ENCODE peak calls at places on chromosome 4, in six cellular contexts. R is H9; Q is brain microvascular endothelial cell; J is heart left ventricle; G is CD8-positive, alpha-beta T cell; Z is suprapubic skin. D is an unnamed sample. For H3K27me3, the result is how much of the 10 kb centered on the place peaks cover.

GRCh38 chr4:100981447-100982204 is 365.7 kb downstream of the PPP3CA start:
- DNase-seq in R (no peak), Q (no peak), J (no peak), G (no peak), Z (no peak), D (no peak)

GRCh38 chr4:108335081-108335480 is 166.3 kb upstream of the LEF1 start:
- DNase-seq in Q (no peak), Z (no peak), J (no peak), R (no peak), G (no peak), D (no peak)

GRCh38 chr4:38811307-38811706 is 6.7 kb upstream of the TLR1 start:
- DNase-seq in G (no peak), Q (no peak), Z (no peak), J (no peak), R (no peak), D (no peak)

GRCh38 chr4:76687730-76688441 is 210.1 kb downstream of the SOWAHB start:
- DNase-seq in J (no peak), Q (no peak), R (no peak), Z (no peak), G (no peak), D (no peak)

GRCh38 chr4:123777297-123777859 is 380.8 kb downstream of the SPRY1 start:
- DNase-seq in Q (no peak), G (no peak), R (no peak), Z (no peak), J (no peak), D (no peak)

GRCh38 chr4:7124643-7125442 is 57.0 kb upstream of the GRPEL1 start:
- DNase-seq in J (peak), G (no peak), Z (no peak), R (peak), Q (peak), D (no peak)

GRCh38 chr4:3389186-3389878 is 52.4 kb upstream of the HGFAC start:
- DNase-seq in J (peak), R (no peak), Q (no peak), Z (no peak), G (no peak), D (no peak)

GRCh38 chr4:145734576-145735329 is 54.8 kb downstream of the C4orf51 start:
- DNase-seq in Z (no peak), Q (peak), G (no peak), R (no peak), J (no peak), D (no peak)

GRCh38 chr4:5474756-5475155 is 233.6 kb downstream of the EVC2 start:
- DNase-seq in G (no peak), R (no peak), Z (peak), Q (peak), J (no peak), D (no peak)

GRCh38 chr4:3417448-3417847 is 24.3 kb upstream of the HGFAC start:
- DNase-seq in R (peak), Z (peak), Q (no peak), G (no peak), J (peak), D (no peak)

GRCh38 chr4:164876680-164877324 is at the start of gene APELA:
- DNase-seq in Q (no peak), G (no peak), J (no peak), R (no peak), Z (no peak), D (no peak)

GRCh38 chr4:147789596-147789995 is 57.7 kb downstream of the ARHGAP10 start:
- DNase-seq in Z (no peak), J (no peak), R (no peak), Q (no peak), G (no peak), D (no peak)

GRCh38 chr4:71785957-71786356 is 2.1 kb upstream of the GC start:
- DNase-seq in R (no peak), Z (no peak), Q (no peak), G (no peak), J (no peak), D (no peak)

GRCh38 chr4:71338846-71339593 is at the start of gene SLC4A4:
- DNase-seq in R (no peak), G (no peak), Z (no peak), J (no peak), Q (peak), D (no peak)

GRCh38 chr4:77826280-77826679 is 7.1 kb upstream of the CNOT6L start:
- DNase-seq in Q (no peak), Z (no peak), R (no peak), J (no peak), G (no peak), D (no peak)

GRCh38 chr4:16140520-16141249 is 56.9 kb upstream of the PROM1 start:
- DNase-seq in G (no peak), R (no peak), Q (peak), Z (no peak), J (no peak), D (no peak)

GRCh38 chr4:32128549-32128948 is 1408.4 kb downstream of the PCDH7 start:
- DNase-seq in Q (no peak), R (no peak), G (no peak), J (no peak), Z (no peak), D (no peak)

GRCh38 chr4:133130171-133130570 is 18.9 kb upstream of the PCDH10 start:
- DNase-seq in R (no peak), G (no peak), J (no peak), Q (peak), Z (no peak), D (no peak)

GRCh38 chr4:8167291-8167690 is 8.7 kb upstream of the ABLIM2 start:
- DNase-seq in J (no peak), R (no peak), Z (no peak), G (no peak), Q (no peak), D (no peak)

GRCh38 chr4:8168832-8169598 is 10.4 kb upstream of the ABLIM2 start:
- DNase-seq in G (no peak), J (no peak), Q (no peak), Z (no peak), R (no peak), D (no peak)

GRCh38 chr4:8169763-8170162 is 11.2 kb upstream of the ABLIM2 start:
- DNase-seq in R (no peak), Q (no peak), Z (no peak), G (no peak), J (no peak), D (no peak)

GRCh38 chr4:8167815-8168214 is 9.2 kb upstream of the ABLIM2 start:
- DNase-seq in Z (no peak), R (no peak), Q (no peak), J (peak), G (no peak), D (no peak)

GRCh38 chr4:8168232-8168631 is 9.6 kb upstream of the ABLIM2 start:
- DNase-seq in G (no peak), R (no peak), Q (no peak), J (no peak), Z (no peak), D (no peak)
- H3K27me3 ChIP-seq in G (under half), R (under half), Q (under half), J (under half), Z (under half), D (under half)

GRCh38 chr4:8761167-8761823 is 110.3 kb downstream of the HMX1 start:
- DNase-seq in G (no peak), Z (peak), R (no peak), J (peak), Q (no peak), D (no peak)
- H3K27me3 ChIP-seq in G (under half), Z (under half), R (under half), J (under half), Q (under half), D (under half)

GRCh38 chr4:184059099-184059498 is 154.0 kb downstream of the STOX2 start:
- DNase-seq in J (no peak), G (no peak), R (no peak), Z (no peak), Q (no peak), D (no peak)
- H3K27me3 ChIP-seq in J (under half), G (under half), R (under half), Z (under half), Q (under half), D (under half)

GRCh38 chr4:89769856-89770255 is 67.1 kb downstream of the SNCA start:
- DNase-seq in Z (no peak), J (no peak), G (no peak), Q (no peak), R (no peak), D (no peak)
- H3K27me3 ChIP-seq in Z (under half), J (under half), G (under half), Q (under half), R (under half), D (under half)

DNA sequence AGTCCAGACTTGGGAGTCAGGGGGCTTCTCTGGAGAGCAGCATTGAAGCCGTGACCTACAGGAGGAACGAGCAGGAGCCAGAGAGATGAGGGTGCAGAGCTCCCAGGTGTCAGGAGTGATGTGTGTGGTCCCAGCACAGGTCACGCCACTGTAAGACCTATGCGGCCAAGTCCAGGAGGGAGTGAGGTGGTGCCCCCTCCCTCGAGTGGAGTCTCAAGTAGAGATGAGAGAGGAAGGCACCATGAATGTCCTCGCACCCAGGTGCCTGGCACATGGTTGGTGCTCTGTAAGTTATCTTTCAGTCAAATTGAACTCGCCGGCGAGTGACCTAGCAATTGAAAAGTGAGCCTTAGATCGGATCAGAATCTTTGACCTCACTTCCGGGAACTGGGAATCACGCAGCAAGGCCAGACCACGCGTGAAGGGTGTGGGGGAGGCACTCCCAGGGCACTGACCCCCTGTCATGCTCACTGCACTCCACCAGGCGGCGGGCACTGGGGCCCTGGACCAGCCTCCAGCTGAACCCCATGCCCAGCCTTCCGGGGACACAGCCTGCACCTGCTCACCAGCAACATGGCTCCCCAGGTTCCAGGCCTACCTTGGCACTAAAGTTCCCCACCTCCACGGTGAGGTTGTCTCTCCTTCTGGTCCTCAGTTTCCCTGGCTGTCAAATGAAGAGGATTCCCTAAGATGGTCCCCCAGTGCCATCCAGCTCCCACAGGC is 127.4 kb downstream of the HMX1 start:
- DNase-seq in J (no peak), G (no peak), R (peak), Q (no peak), Z (peak), D (no peak)
- H3K27me3 ChIP-seq in J (under half), G (under half), R (under half), Q (under half), Z (under half), D (under half)

DNA sequence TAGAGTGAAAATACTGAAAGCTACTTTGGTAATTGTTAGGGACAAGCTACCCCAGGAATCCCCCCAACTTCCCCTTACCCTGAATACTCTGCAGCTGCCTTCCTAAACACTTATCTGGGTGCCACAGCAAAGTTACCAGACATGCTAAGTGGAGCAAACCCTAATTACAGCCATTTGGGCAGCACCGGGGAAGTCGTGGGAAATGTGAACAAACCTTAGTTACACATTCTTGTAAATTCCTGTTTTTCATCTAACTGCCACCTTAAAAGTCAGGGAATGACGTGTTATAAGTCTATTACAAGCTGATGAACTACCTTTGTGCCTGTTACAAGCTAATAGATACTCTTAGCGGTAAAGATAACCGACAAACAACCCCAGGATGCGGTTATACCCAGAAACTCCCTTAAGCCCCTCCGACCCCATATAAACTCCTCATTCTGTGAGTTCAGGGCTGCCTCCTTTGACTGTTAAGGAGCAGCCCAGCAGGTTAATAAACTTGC is 66.0 kb upstream of the PLAC8 start:
- DNase-seq in J (no peak), Z (no peak), Q (no peak), R (no peak), G (no peak), D (no peak)
- H3K27me3 ChIP-seq in J (under half), Z (under half), Q (under half), R (under half), G (under half), D (under half)

GRCh38 chr4:56234098-56234497 is 153.2 kb downstream of the AASDH start:
- DNase-seq in Z (no peak), R (no peak), J (no peak), Q (no peak), G (no peak), D (no peak)
- H3K27me3 ChIP-seq in Z (under half), R (under half), J (under half), Q (under half), G (under half), D (under half)

DNA sequence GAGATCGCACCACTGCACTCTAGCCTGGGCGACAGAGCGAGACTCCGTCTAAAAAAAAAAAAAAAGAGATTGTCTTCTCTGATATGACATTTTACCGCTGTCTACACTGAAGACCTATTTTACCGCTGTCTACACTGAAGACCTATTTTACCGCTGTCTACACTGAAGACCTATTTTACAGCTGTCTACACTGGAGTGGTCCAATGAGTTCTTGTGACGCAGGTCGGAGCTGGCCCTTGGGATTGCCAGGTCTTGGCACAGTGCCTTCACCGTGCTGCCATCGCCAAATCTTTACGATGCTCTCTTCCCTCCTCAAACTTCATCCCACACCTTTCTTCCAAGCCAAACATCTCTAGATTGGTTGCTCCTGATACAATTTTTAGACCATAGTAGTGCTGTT is 183.1 kb upstream of the FAT1 start:
- DNase-seq in Q (no peak), J (no peak), Z (no peak), G (no peak), R (no peak), D (no peak)
- H3K27me3 ChIP-seq in Q (under half), J (under half), Z (under half), G (under half), R (under half), D (under half)